ENCODE peak calls at places on chromosome 12, in eight cellular contexts. One of them, this sample, is unnamed.

GRCh38 chr12:105172037-105172436 is 63.9 kb downstream of the APPL2 start:
- DNase-seq in stimulated activated CD8-positive, alpha-beta memory T cell treated with anti-CD3 and anti-CD28 coated beads, Interleukin-15, amount 100 ng/mL, for 24 hours: no peak
- DNase-seq in EL: no peak
- DNase-seq in GM12891: no peak
- DNase-seq in AG09319: no peak
- DNase-seq in Daoy: no peak
- DNase-seq in adrenal gland: no peak
- DNase-seq in stomach: no peak
- DNase-seq in this sample: no peak

GRCh38 chr12:121932176-121932536 is 13.8 kb downstream of the CFAP251 start:
- DNase-seq in stimulated activated CD8-positive, alpha-beta memory T cell treated with anti-CD3 and anti-CD28 coated beads, Interleukin-15, amount 100 ng/mL, for 24 hours: no peak
- DNase-seq in EL: no peak
- DNase-seq in GM12891: no peak
- DNase-seq in AG09319: no peak
- DNase-seq in Daoy: no peak
- DNase-seq in adrenal gland: no peak
- DNase-seq in stomach: no peak
- DNase-seq in this sample: no peak

GRCh38 chr12:116539361-116539771 is 19.8 kb upstream of the MAP1LC3B2 start:
- DNase-seq in stimulated activated CD8-positive, alpha-beta memory T cell treated with anti-CD3 and anti-CD28 coated beads, Interleukin-15, amount 100 ng/mL, for 24 hours: no peak
- DNase-seq in EL: peak; percentile 37
- DNase-seq in GM12891: no peak
- DNase-seq in AG09319: no peak
- DNase-seq in Daoy: peak; percentile 34
- DNase-seq in adrenal gland: no peak
- DNase-seq in stomach: no peak
- DNase-seq in this sample: no peak

GRCh38 chr12:49615725-49616124 is 7.6 kb upstream of the PRPF40B start:
- DNase-seq in stimulated activated CD8-positive, alpha-beta memory T cell treated with anti-CD3 and anti-CD28 coated beads, Interleukin-15, amount 100 ng/mL, for 24 hours: no peak
- DNase-seq in EL: peak; percentile 76
- DNase-seq in GM12891: no peak
- DNase-seq in AG09319: no peak
- DNase-seq in Daoy: no peak
- DNase-seq in adrenal gland: no peak
- DNase-seq in stomach: no peak
- DNase-seq in this sample: no peak

GRCh38 chr12:124036117-124037109 is 63.4 kb downstream of the ZNF664 start:
- DNase-seq in stimulated activated CD8-positive, alpha-beta memory T cell treated with anti-CD3 and anti-CD28 coated beads, Interleukin-15, amount 100 ng/mL, for 24 hours: peak; percentile 12
- DNase-seq in EL: peak; percentile 39
- DNase-seq in GM12891: peak; percentile 45
- DNase-seq in AG09319: no peak
- DNase-seq in Daoy: peak; percentile 48
- DNase-seq in adrenal gland: peak; percentile 57
- DNase-seq in stomach: peak; percentile 50
- DNase-seq in this sample: peak; percentile 12

GRCh38 chr12:106239241-106239950 is 8.4 kb downstream of the CKAP4 start:
- DNase-seq in stimulated activated CD8-positive, alpha-beta memory T cell treated with anti-CD3 and anti-CD28 coated beads, Interleukin-15, amount 100 ng/mL, for 24 hours: no peak
- DNase-seq in EL: no peak
- DNase-seq in GM12891: no peak
- DNase-seq in AG09319: no peak
- DNase-seq in Daoy: no peak
- DNase-seq in adrenal gland: no peak
- DNase-seq in stomach: no peak
- DNase-seq in this sample: no peak

GRCh38 chr12:105409881-105410471 is 79.5 kb downstream of the C12orf75 start:
- DNase-seq in stimulated activated CD8-positive, alpha-beta memory T cell treated with anti-CD3 and anti-CD28 coated beads, Interleukin-15, amount 100 ng/mL, for 24 hours: no peak
- DNase-seq in EL: peak; percentile 54
- DNase-seq in GM12891: no peak
- DNase-seq in AG09319: peak; percentile 16
- DNase-seq in Daoy: peak; percentile 60
- DNase-seq in adrenal gland: peak; percentile 16
- DNase-seq in stomach: peak; percentile 26
- DNase-seq in this sample: peak; percentile 91

GRCh38 chr12:131235871-131236271 is 282.2 kb downstream of the ADGRD1 start:
- DNase-seq in stimulated activated CD8-positive, alpha-beta memory T cell treated with anti-CD3 and anti-CD28 coated beads, Interleukin-15, amount 100 ng/mL, for 24 hours: no peak
- DNase-seq in EL: no peak
- DNase-seq in GM12891: no peak
- DNase-seq in AG09319: no peak
- DNase-seq in Daoy: no peak
- DNase-seq in adrenal gland: no peak
- DNase-seq in stomach: no peak
- DNase-seq in this sample: no peak

GRCh38 chr12:64521838-64522237 is 69.9 kb downstream of the TBK1 start:
- DNase-seq in stimulated activated CD8-positive, alpha-beta memory T cell treated with anti-CD3 and anti-CD28 coated beads, Interleukin-15, amount 100 ng/mL, for 24 hours: no peak
- DNase-seq in EL: no peak
- DNase-seq in GM12891: no peak
- DNase-seq in AG09319: no peak
- DNase-seq in Daoy: no peak
- DNase-seq in adrenal gland: no peak
- DNase-seq in stomach: no peak
- DNase-seq in this sample: no peak

GRCh38 chr12:11669348-11669747 is 19.9 kb downstream of the ETV6 start:
- DNase-seq in stimulated activated CD8-positive, alpha-beta memory T cell treated with anti-CD3 and anti-CD28 coated beads, Interleukin-15, amount 100 ng/mL, for 24 hours: no peak
- DNase-seq in EL: no peak
- DNase-seq in GM12891: no peak
- DNase-seq in AG09319: no peak
- DNase-seq in Daoy: no peak
- DNase-seq in adrenal gland: no peak
- DNase-seq in stomach: no peak
- DNase-seq in this sample: no peak

GRCh38 chr12:26361964-26362363 is 166.6 kb downstream of the SSPN start:
- DNase-seq in stimulated activated CD8-positive, alpha-beta memory T cell treated with anti-CD3 and anti-CD28 coated beads, Interleukin-15, amount 100 ng/mL, for 24 hours: no peak
- DNase-seq in EL: no peak
- DNase-seq in GM12891: no peak
- DNase-seq in AG09319: no peak
- DNase-seq in Daoy: no peak
- DNase-seq in adrenal gland: no peak
- DNase-seq in stomach: no peak
- DNase-seq in this sample: no peak

GRCh38 chr12:52239767-52240166 is 6.7 kb downstream of the KRT7 start:
- DNase-seq in stimulated activated CD8-positive, alpha-beta memory T cell treated with anti-CD3 and anti-CD28 coated beads, Interleukin-15, amount 100 ng/mL, for 24 hours: no peak
- DNase-seq in EL: no peak
- DNase-seq in GM12891: no peak
- DNase-seq in AG09319: no peak
- DNase-seq in Daoy: no peak
- DNase-seq in adrenal gland: no peak
- DNase-seq in stomach: no peak
- DNase-seq in this sample: no peak

GRCh38 chr12:55876110-55876509 is 33.4 kb upstream of the MMP19 start:
- DNase-seq in stimulated activated CD8-positive, alpha-beta memory T cell treated with anti-CD3 and anti-CD28 coated beads, Interleukin-15, amount 100 ng/mL, for 24 hours: no peak
- DNase-seq in EL: no peak
- DNase-seq in GM12891: no peak
- DNase-seq in AG09319: no peak
- DNase-seq in Daoy: no peak
- DNase-seq in adrenal gland: no peak
- DNase-seq in stomach: no peak
- DNase-seq in this sample: no peak

GRCh38 chr12:106840217-106840616 is 65.7 kb downstream of the RIC8B start:
- DNase-seq in stimulated activated CD8-positive, alpha-beta memory T cell treated with anti-CD3 and anti-CD28 coated beads, Interleukin-15, amount 100 ng/mL, for 24 hours: no peak
- DNase-seq in EL: peak; percentile 57
- DNase-seq in GM12891: no peak
- DNase-seq in AG09319: no peak
- DNase-seq in Daoy: peak; percentile 62
- DNase-seq in adrenal gland: no peak
- DNase-seq in stomach: no peak
- DNase-seq in this sample: peak; percentile 90

This sample was measured in COR-L47.